ENCODE peak calls at places on chromosomes 1 and 21, in four cellular contexts. L, Q, W and K are unnamed samples.

GRCh38 chr1:202291001-202291400 is 50.7 kb downstream of the UBE2T start:
- DNase-seq in Q (no peak), L (no peak), W (no peak), K (no peak)

GRCh38 chr21:16770279-16770678 is 742.6 kb upstream of the CXADR start:
- DNase-seq in W (no peak), Q (no peak), L (no peak), K (no peak)

GRCh38 chr1:241641748-241642592 is 1.8 kb upstream of the CHML start:
- DNase-seq in Q (no peak), L (no peak), W (no peak), K (no peak)

GRCh38 chr1:69707103-69707502 is 139.4 kb downstream of the LRRC7 start:
- DNase-seq in Q (no peak), L (no peak), W (no peak), K (no peak)

GRCh38 chr1:112522621-112523020 is 13.9 kb downstream of the WNT2B start:
- DNase-seq in Q (no peak), W (no peak), L (no peak), K (no peak)

GRCh38 chr1:179754031-179754624 is 11.0 kb downstream of the FAM163A start:
- DNase-seq in L (no peak), W (no peak), Q (no peak), K (no peak)

GRCh38 chr1:39625462-39626273 is 13.8 kb downstream of the HEYL start:
- DNase-seq in W (no peak), L (no peak), Q (peak; percentile 72), K (peak; percentile 67)

GRCh38 chr1:95002657-95003432 is 69.9 kb downstream of the ALG14 start:
- DNase-seq in L (peak; percentile 11), W (no peak), Q (no peak), K (no peak)

GRCh38 chr21:34035619-34036354 is 37.6 kb upstream of the MRPS6 start:
- DNase-seq in W (no peak), Q (no peak), L (no peak), K (no peak)

GRCh38 chr21:14768042-14768441 is 221.9 kb upstream of the SAMSN1 start:
- DNase-seq in Q (no peak), L (no peak), W (no peak), K (no peak)

GRCh38 chr1:226248091-226248490 is 24.6 kb downstream of the MIXL1 start:
- DNase-seq in Q (no peak), W (no peak), L (no peak), K (no peak)

GRCh38 chr1:18611311-18611710 is 19.3 kb upstream of the PAX7 start:
- DNase-seq in Q (no peak), W (no peak), L (no peak), K (no peak)

GRCh38 chr1:113205980-113206766 is 133.2 kb downstream of the LRIG2 start:
- DNase-seq in Q (no peak), L (no peak), W (no peak), K (no peak)